ENCODE peak calls at places on chromosomes 1 and 21, in nine cellular contexts. L, U, E, W, P, F, C, T and B are unnamed samples.

GRCh38 chr1:246308533-246309075 is 198.5 kb downstream of the SMYD3 start:
- DNase-seq in U (no peak), E (no peak), C (no peak), F (no peak), T (no peak), W (no peak), L (no peak), P (no peak), B (no peak)

GRCh38 chr1:93672477-93673158 is 9.0 kb downstream of the BCAR3 start:
- DNase-seq in L (no peak), P (no peak), E (no peak), W (no peak), C (no peak), F (no peak), T (no peak), U (no peak), B (no peak)

GRCh38 chr1:54052470-54052933 is 502 bp downstream of the TMEM59 start:
- DNase-seq in W (no peak), F (peak; percentile 21), P (no peak), U (peak; percentile 45), T (peak; percentile 58), L (peak; percentile 21), E (peak; percentile 55), C (no peak), B (peak; percentile 45)

GRCh38 chr1:27018316-27018715 is 5.7 kb upstream of the TENT5B start:
- DNase-seq in C (no peak), P (no peak), T (no peak), L (no peak), W (no peak), F (no peak), E (no peak), U (no peak), B (no peak)

GRCh38 chr1:61399192-61399591 is 316.8 kb downstream of the NFIA start:
- DNase-seq in P (no peak), C (no peak), W (no peak), L (no peak), T (no peak), F (no peak), U (no peak), E (no peak), B (no peak)

GRCh38 chr1:43348809-43349593 is 9.8 kb upstream of the CDC20 start:
- DNase-seq in U (peak; percentile 77), P (peak; percentile 78), T (peak; percentile 54), W (peak; percentile 83), L (no peak), F (no peak), C (peak; percentile 77), E (peak; percentile 76), B (peak; percentile 80)

GRCh38 chr1:244224487-244225430 is 173.7 kb downstream of the ZBTB18 start:
- DNase-seq in P (no peak), L (no peak), T (no peak), W (no peak), E (no peak), C (no peak), F (peak; percentile 33), U (no peak), B (no peak)

GRCh38 chr1:183291802-183292515 is 105.9 kb downstream of the LAMC2 start:
- DNase-seq in C (no peak), L (no peak), P (no peak), T (no peak), U (no peak), E (no peak), W (no peak), F (peak; percentile 29), B (no peak)

GRCh38 chr1:6868371-6869001 is 83.2 kb downstream of the CAMTA1 start:
- DNase-seq in U (no peak), T (no peak), P (no peak), C (no peak), E (no peak), L (no peak), W (no peak), F (peak; percentile 23), B (no peak)

GRCh38 chr1:182279724-182280506 is 111.7 kb downstream of the GLUL start:
- DNase-seq in W (no peak), F (no peak), C (no peak), E (no peak), T (peak; percentile 85), L (no peak), P (no peak), U (no peak), B (no peak)

GRCh38 chr21:34302496-34302895 is 61.3 kb upstream of the KCNE2 start:
- DNase-seq in L (no peak), F (no peak), C (no peak), W (no peak), T (no peak), E (no peak), P (no peak), U (no peak), B (no peak)

GRCh38 chr1:7769673-7770412 is 1.3 kb upstream of the VAMP3 start:
- DNase-seq in E (no peak), L (no peak), C (no peak), F (no peak), U (no peak), T (no peak), W (no peak), P (no peak), B (no peak)

GRCh38 chr1:209435654-209436566 is 147.6 kb upstream of the CAMK1G start:
- DNase-seq in W (peak; percentile 56), T (peak; percentile 57), E (peak; percentile 40), C (peak; percentile 32), P (peak; percentile 7), U (peak; percentile 74), L (peak; percentile 65), F (peak; percentile 69), B (peak; percentile 57)

GRCh38 chr1:96749618-96750017 is 28.0 kb downstream of the PTBP2 start:
- DNase-seq in U (no peak), W (no peak), E (no peak), T (no peak), F (peak; percentile 14), P (no peak), L (no peak), C (no peak), B (no peak)

GRCh38 chr21:29529139-29529538 is 230.4 kb downstream of the BACH1 start:
- DNase-seq in L (no peak), E (no peak), C (no peak), W (no peak), P (no peak), F (no peak), T (no peak), U (no peak), B (no peak)

GRCh38 chr1:1306661-1307260 is 969 bp downstream of the ACAP3 start:
- DNase-seq in T (no peak), F (no peak), C (no peak), E (no peak), W (no peak), L (no peak), U (no peak), P (no peak), B (no peak)

GRCh38 chr1:18967066-18967690 is 10.7 kb upstream of the IFFO2 start:
- DNase-seq in U (no peak), E (no peak), F (no peak), C (no peak), L (no peak), T (no peak), W (no peak), P (no peak), B (no peak)